ENCODE peak calls at places on chromosomes 3 and 15, in four cellular contexts. P is activated CD4-positive, alpha-beta T cell treated with anti-CD3 and anti-CD28 coated beads for 36 hours; C is OCI-LY7; L is GM13976. N is an unnamed sample.

GRCh38 chr15:63023351-63023945 is 19.1 kb upstream of the TPM1 start:
- DNase-seq in P (no peak), C (no peak), L (no peak), N (no peak)

GRCh38 chr3:62445267-62445666 is 71.9 kb upstream of the FEZF2 start:
- DNase-seq in P (no peak), C (peak; percentile 62), L (no peak), N (peak; percentile 6)

GRCh38 chr15:27410986-27411385 is 440.0 kb downstream of the GABRG3 start:
- DNase-seq in P (no peak), C (no peak), L (no peak), N (no peak)

GRCh38 chr3:37310666-37311050 is 136.3 kb upstream of the LRRFIP2 start:
- DNase-seq in P (no peak), C (no peak), L (no peak), N (no peak)

GRCh38 chr3:101270158-101270557 is 50.2 kb downstream of the IMPG2 start:
- DNase-seq in P (no peak), C (no peak), L (no peak), N (no peak)

GRCh38 chr3:13880811-13881156 is 913 bp upstream of the WNT7A start:
- DNase-seq in P (no peak), C (no peak), L (no peak), N (no peak)

GRCh38 chr3:55880357-55880756 is 393.3 kb upstream of the WNT5A start:
- DNase-seq in P (no peak), C (no peak), L (no peak), N (no peak)

GRCh38 chr3:108500728-108501127 is 9.7 kb downstream of the MYH15 start:
- DNase-seq in P (no peak), C (no peak), L (no peak), N (no peak)

GRCh38 chr3:181317521-181317920 is 328.0 kb upstream of the DNAJC19 start:
- DNase-seq in P (no peak), C (peak; percentile 19), L (no peak), N (no peak)

GRCh38 chr3:44795197-44795596 is 33.6 kb downstream of the KIF15 start:
- DNase-seq in P (no peak), C (no peak), L (no peak), N (no peak)

GRCh38 chr3:73148653-73149052 is 87.2 kb downstream of the EBLN2 start:
- DNase-seq in P (no peak), C (no peak), L (no peak), N (no peak)

GRCh38 chr3:184361932-184362667 is 590 bp downstream of the POLR2H start:
- DNase-seq in P (peak; percentile 69), C (peak; percentile 54), L (peak; percentile 66), N (peak; percentile 50)

GRCh38 chr3:143526016-143526540 is 322.2 kb downstream of the SLC9A9 start:
- DNase-seq in P (no peak), C (no peak), L (no peak), N (no peak)

GRCh38 chr3:163328680-163329079 is 1749.6 kb downstream of the SI start:
- DNase-seq in P (no peak), C (no peak), L (no peak), N (no peak)

GRCh38 chr15:86139828-86140227 is 60.2 kb downstream of the AGBL1 start:
- DNase-seq in P (peak; percentile 62), C (peak; percentile 37), L (peak; percentile 4), N (peak; percentile 12)

GRCh38 chr15:34001536-34001935 is 33.2 kb downstream of the CHRM5 start:
- DNase-seq in P (no peak), C (no peak), L (no peak), N (no peak)

GRCh38 chr3:134406331-134407246 is 32.3 kb upstream of the AMOTL2 start:
- DNase-seq in P (peak; percentile 17), C (no peak), L (no peak), N (no peak)

GRCh38 chr3:86982883-86983282 is 8.1 kb downstream of the VGLL3 start:
- DNase-seq in P (no peak), C (no peak), L (no peak), N (no peak)

GRCh38 chr15:45705510-45706473 is 71.0 kb downstream of the SQOR start:
- DNase-seq in P (peak; percentile 84), C (peak; percentile 87), L (peak; percentile 77), N (peak; percentile 84)

GRCh38 chr15:29936353-29937049 is 114.2 kb upstream of the TJP1 start:
- DNase-seq in P (no peak), C (no peak), L (no peak), N (no peak)

GRCh38 chr15:33094336-33094735 is 100.2 kb downstream of the FMN1 start:
- DNase-seq in P (no peak), C (no peak), L (no peak), N (no peak)

GRCh38 chr3:111212511-111212910 is 140.9 kb downstream of the NECTIN3 start:
- DNase-seq in P (no peak), C (no peak), L (no peak), N (no peak)

GRCh38 chr15:32656091-32656860 is 14.8 kb downstream of the SCG5 start:
- DNase-seq in P (no peak), C (no peak), L (no peak), N (no peak)

GRCh38 chr3:56484525-56485024 is 16.3 kb upstream of the ERC2 start:
- DNase-seq in P (no peak), C (no peak), L (no peak), N (no peak)

N was measured in GM12865.